ENCODE peak calls at places on chromosomes 11 and 22, in seven cellular contexts. Q is cardiac fibroblast; S is EL; A is CD4-positive, alpha-beta T cell; B is B cell; P is body of pancreas; R is brain microvascular endothelial cell. I is an unnamed sample.
A peak's percentile ranks its signal among the peaks of the same experiment; 100 is the strongest.

GRCh38 chr11:90229791-90230190 is 6.9 kb upstream of the CHORDC1 start:
- DNase-seq in P (no peak), A (no peak), B (no peak), R (peak; percentile 57), Q (no peak), S (peak; percentile 37), I (no peak)

GRCh38 chr22:50308597-50308935 is 1.1 kb upstream of the PLXNB2 start:
- DNase-seq in S (peak; percentile 68), P (peak; percentile 52), B (no peak), R (no peak), A (no peak), Q (peak; percentile 88), I (no peak)

GRCh38 chr11:7677071-7677470 is 3.8 kb upstream of the CYB5R2 start:
- DNase-seq in B (no peak), P (no peak), Q (no peak), R (peak; percentile 63), A (no peak), S (peak; percentile 96), I (no peak)

GRCh38 chr11:117099681-117100080 is 1.5 kb upstream of the SIK3 start:
- DNase-seq in Q (no peak), S (no peak), A (no peak), B (no peak), R (no peak), P (no peak), I (no peak)

GRCh38 chr11:304915-305833 is 2.4 kb upstream of the IFITM2 start:
- DNase-seq in R (peak; percentile 59), A (peak; percentile 61), S (peak; percentile 67), P (peak; percentile 81), Q (peak; percentile 93), B (peak; percentile 66), I (no peak)

GRCh38 chr22:26624788-26625187 is 3.0 kb downstream of the CRYBA4 start:
- DNase-seq in R (no peak), S (no peak), P (no peak), Q (no peak), B (no peak), A (no peak), I (no peak)

GRCh38 chr11:67463680-67464410 is 5.2 kb downstream of the TMEM134 start:
- DNase-seq in Q (no peak), P (peak; percentile 37), B (peak; percentile 42), R (peak; percentile 72), S (no peak), A (no peak), I (no peak)

GRCh38 chr22:23211622-23212021 is 31.3 kb downstream of the BCR start:
- DNase-seq in R (no peak), P (no peak), Q (no peak), S (no peak), A (no peak), B (no peak), I (no peak)

GRCh38 chr11:76762867-76763572 is 20.1 kb upstream of the TSKU start:
- DNase-seq in P (no peak), R (no peak), Q (no peak), A (no peak), B (no peak), S (no peak), I (no peak)

GRCh38 chr22:47053013-47053864 is 290.8 kb downstream of the TBC1D22A start:
- DNase-seq in P (peak; percentile 33), B (no peak), Q (no peak), A (no peak), R (no peak), S (no peak), I (no peak)

GRCh38 chr11:86589856-86590589 is 82.4 kb downstream of the ME3 start:
- DNase-seq in A (no peak), P (no peak), R (no peak), Q (no peak), B (no peak), S (no peak), I (no peak)

GRCh38 chr11:116879789-116880402 is 42.5 kb upstream of the APOA1 start:
- DNase-seq in Q (peak; percentile 88), A (no peak), S (peak; percentile 65), P (no peak), B (peak; percentile 63), R (peak; percentile 67), I (peak; percentile 63)

GRCh38 chr11:82229346-82229745 is 504.3 kb downstream of the FAM181B start:
- DNase-seq in B (peak; percentile 8), S (no peak), A (no peak), R (peak; percentile 18), Q (peak; percentile 10), P (no peak), I (no peak)

GRCh38 chr11:46529086-46529905 is 64.5 kb downstream of the AMBRA1 start:
- DNase-seq in S (peak; percentile 61), B (peak; percentile 80), Q (peak; percentile 71), P (peak; percentile 76), R (peak; percentile 45), A (peak; percentile 53), I (peak; percentile 57)

GRCh38 chr22:29359469-29359868 is 28.9 kb downstream of the AP1B1 start:
- DNase-seq in P (peak; percentile 65), Q (peak; percentile 78), A (no peak), R (peak; percentile 53), S (peak; percentile 60), B (no peak), I (no peak)

GRCh38 chr11:27447288-27447914 is 25.2 kb downstream of the LGR4 start:
- DNase-seq in Q (peak; percentile 37), A (no peak), P (no peak), S (peak; percentile 80), R (no peak), B (no peak), I (no peak)

GRCh38 chr11:7170431-7170830 is 81.3 kb upstream of the SYT9 start:
- DNase-seq in R (no peak), P (no peak), S (no peak), Q (no peak), B (no peak), A (no peak), I (no peak)

GRCh38 chr22:20648306-20648903 is 125.5 kb upstream of the SERPIND1 start:
- DNase-seq in R (no peak), B (no peak), S (no peak), Q (no peak), A (no peak), P (no peak), I (no peak)

GRCh38 chr11:66842896-66843775 is at the start of gene RCE1:
- DNase-seq in S (peak; percentile 88), Q (peak; percentile 94), R (peak; percentile 74), P (peak; percentile 93), A (peak; percentile 89), B (peak; percentile 97), I (peak; percentile 84)

GRCh38 chr11:124644426-124645280 is 22.0 kb downstream of the TBRG1 start:
- DNase-seq in A (peak; percentile 19), S (peak; percentile 79), Q (peak; percentile 84), P (peak; percentile 73), B (peak; percentile 61), R (peak; percentile 81), I (peak; percentile 45)

GRCh38 chr11:64339754-64340408 is at the start of gene CCDC88B:
- DNase-seq in S (no peak), B (peak; percentile 94), R (no peak), Q (no peak), P (peak; percentile 31), A (peak; percentile 85), I (no peak)

GRCh38 chr22:43205261-43205691 is 18.3 kb upstream of the TTLL12 start:
- DNase-seq in R (no peak), B (no peak), A (no peak), Q (no peak), P (no peak), S (no peak), I (no peak)

GRCh38 chr22:44399906-44400762 is 87.4 kb upstream of the SHISAL1 start:
- DNase-seq in P (peak; percentile 3), A (no peak), B (no peak), R (no peak), S (no peak), Q (no peak), I (no peak)

GRCh38 chr11:19714093-19714386 is 1.4 kb downstream of the NAV2 start:
- DNase-seq in A (no peak), B (peak; percentile 14), P (no peak), Q (no peak), S (peak; percentile 53), R (peak; percentile 7), I (no peak)

GRCh38 chr11:70727899-70728620 is 329.7 kb downstream of the CTTN start:
- DNase-seq in R (no peak), P (no peak), Q (no peak), S (no peak), B (no peak), A (no peak), I (no peak)

GRCh38 chr22:22703715-22704114 is 59.3 kb downstream of the GGTLC2 start:
- DNase-seq in S (peak; percentile 25), P (no peak), Q (peak; percentile 45), R (no peak), A (no peak), B (no peak), I (no peak)

GRCh38 chr11:61367406-61367805 is 5.2 kb downstream of the TMEM138 start:
- DNase-seq in B (no peak), S (no peak), P (no peak), Q (no peak), R (no peak), A (no peak), I (no peak)

GRCh38 chr11:36509265-36509664 is 807 bp downstream of the TRAF6 start:
- DNase-seq in R (peak; percentile 29), Q (peak; percentile 26), P (peak; percentile 42), A (peak; percentile 3), S (peak; percentile 37), B (peak; percentile 46), I (no peak)

GRCh38 chr11:100930185-100930778 is 199.3 kb downstream of the PGR start:
- DNase-seq in R (peak; percentile 52), S (peak; percentile 72), B (peak; percentile 42), Q (peak; percentile 83), A (no peak), P (no peak), I (peak; percentile 33)

GRCh38 chr22:47031628-47031915 is 269.1 kb downstream of the TBC1D22A start:
- DNase-seq in R (no peak), A (no peak), P (no peak), Q (no peak), B (no peak), S (no peak), I (no peak)

GRCh38 chr11:8699903-8700302 is 17.3 kb downstream of the RPL27A start:
- DNase-seq in Q (peak; percentile 77), A (no peak), P (peak; percentile 44), R (peak; percentile 52), B (no peak), S (peak; percentile 61), I (no peak)

GRCh38 chr11:1733009-1733715 is 17.2 kb downstream of the IFITM10 start:
- DNase-seq in A (no peak), P (no peak), R (no peak), S (no peak), Q (no peak), B (no peak), I (no peak)

GRCh38 chr11:1557904-1558831 is 13.9 kb downstream of the DUSP8 start:
- DNase-seq in R (peak; percentile 35), A (no peak), B (no peak), Q (peak; percentile 85), P (peak; percentile 71), S (peak; percentile 93), I (no peak)

I was measured in NCI-H1092.